ENCODE peak calls at places on chromosome 1, in five cellular contexts. P is H9, O is coronary artery, W is left ventricle myocardium inferior, I is heart right ventricle. A is an unnamed sample.

GRCh38 chr1:9284061-9284460 is 8.6 kb upstream of the SPSB1 start:
- DNase-seq in P (no peak), O (no peak), W (no peak), I (no peak), A (no peak)

GRCh38 chr1:216902669-216903388 is 179.6 kb upstream of the ESRRG start:
- DNase-seq in P (no peak), O (no peak), W (no peak), I (no peak), A (no peak)

GRCh38 chr1:72064301-72064700 is 218.0 kb downstream of the NEGR1 start:
- DNase-seq in P (no peak), O (no peak), W (no peak), I (no peak), A (no peak)

GRCh38 chr1:223339861-223340260 is 24.1 kb downstream of the SUSD4 start:
- DNase-seq in P (no peak), O (no peak), W (no peak), I (no peak), A (no peak)

GRCh38 chr1:173853074-173853473 is 14.7 kb downstream of the GAS5 start:
- DNase-seq in P (peak), O (no peak), W (no peak), I (peak), A (no peak)

GRCh38 chr1:39949891-39950290 is 5.1 kb upstream of the MFSD2A start:
- DNase-seq in P (no peak), O (no peak), W (no peak), I (no peak), A (no peak)

GRCh38 chr1:14782741-14783591 is 184.5 kb downstream of the KAZN start:
- DNase-seq in P (peak), O (no peak), W (no peak), I (no peak), A (no peak)

GRCh38 chr1:182995894-182996293 is 27.3 kb upstream of the LAMC1 start:
- DNase-seq in P (no peak), O (no peak), W (no peak), I (no peak), A (no peak)

GRCh38 chr1:88802950-88803349 is 88.4 kb downstream of the GTF2B start:
- DNase-seq in P (no peak), O (no peak), W (no peak), I (no peak), A (no peak)

DNA sequence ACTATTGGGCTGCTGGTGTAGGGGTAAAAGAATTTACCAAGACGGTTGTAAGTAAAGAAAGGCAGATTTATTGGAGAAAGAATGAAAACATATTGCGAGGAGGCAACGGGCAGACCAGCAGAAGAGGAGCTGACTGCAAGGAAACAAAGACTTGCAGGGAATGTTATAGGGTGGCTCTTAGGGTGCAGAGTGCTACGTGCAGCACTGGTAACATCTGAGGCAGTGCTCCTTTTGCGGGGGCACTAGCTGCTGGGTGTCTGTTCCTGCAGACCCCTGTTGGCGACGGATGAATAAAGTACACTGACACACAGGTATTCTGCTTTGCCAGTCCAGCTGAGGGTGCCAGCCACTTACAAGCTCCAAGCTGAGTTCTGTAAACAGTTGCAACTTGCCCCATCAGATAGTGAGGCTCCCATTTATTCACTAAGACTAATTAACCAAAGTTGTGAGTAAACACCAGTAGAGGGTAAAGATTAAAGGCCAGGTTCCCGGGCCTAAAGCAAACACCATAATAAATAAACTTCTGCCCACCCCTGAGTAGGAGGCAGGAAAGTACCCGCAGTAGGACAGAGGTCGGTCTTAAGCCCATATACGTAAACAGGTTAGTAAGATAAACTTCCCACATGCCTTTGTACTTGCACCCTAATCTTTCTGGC is 140.2 kb upstream of the KCNK1 start:
- DNase-seq in P (no peak), O (no peak), W (no peak), I (no peak), A (no peak)
- TF ChIP-seq CTCF in P (no peak), O (no peak), W (no peak), I (no peak), A (no peak)

GRCh38 chr1:52856026-52856425 is 13.5 kb downstream of the ZYG11A start:
- DNase-seq in P (no peak), O (no peak), W (no peak), I (no peak), A (no peak)

GRCh38 chr1:52852854-52853253 is 10.3 kb downstream of the ZYG11A start:
- DNase-seq in P (no peak), O (no peak), W (no peak), I (no peak), A (no peak)

GRCh38 chr1:52857443-52857842 is 14.9 kb downstream of the ZYG11A start:
- DNase-seq in P (no peak), O (no peak), W (no peak), I (no peak), A (no peak)

GRCh38 chr1:52850951-52851350 is 8.4 kb downstream of the ZYG11A start:
- DNase-seq in P (no peak), O (no peak), W (no peak), I (no peak), A (no peak)

DNA sequence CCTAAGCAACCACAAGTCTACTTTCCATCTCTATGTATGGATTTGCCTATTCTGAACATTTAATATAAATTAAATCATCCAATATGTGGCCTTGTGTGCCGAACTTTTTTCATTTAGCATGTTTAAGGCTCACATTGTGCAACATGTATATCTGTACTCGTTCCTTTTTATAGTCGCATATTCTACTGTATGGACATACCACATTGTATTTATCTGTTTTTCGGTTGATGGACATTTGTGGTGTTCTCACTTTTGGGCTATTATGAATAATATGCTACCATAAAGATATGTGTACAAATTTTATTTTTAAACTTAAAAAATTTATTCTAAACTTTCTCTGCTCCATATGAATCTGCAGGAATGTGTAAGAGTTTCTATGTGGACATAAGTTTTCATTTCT is 13.0 kb downstream of the ZYG11A start:
- DNase-seq in P (no peak), O (no peak), W (no peak), I (no peak), A (no peak)
- H3K27ac ChIP-seq in P (no peak), O (no peak), W (no peak), I (no peak), A (no peak)

GRCh38 chr1:21490774-21491482 is 18.3 kb upstream of the ALPL start:
- DNase-seq in P (peak), O (no peak), W (no peak), I (no peak), A (no peak)
- TF ChIP-seq CTCF in P (peak), O (no peak), W (peak), I (peak), A (peak)

GRCh38 chr1:247210062-247210385 is 38.2 kb upstream of the ZNF124 start:
- DNase-seq in P (no peak), O (no peak), W (no peak), I (no peak), A (no peak)

GRCh38 chr1:247211339-247211738 is 39.5 kb upstream of the ZNF124 start:
- DNase-seq in P (no peak), O (no peak), W (no peak), I (no peak), A (no peak)

GRCh38 chr1:247210386-247211117 is 38.7 kb upstream of the ZNF124 start:
- DNase-seq in P (peak), O (peak), W (peak), I (peak), A (peak)

GRCh38 chr1:247212914-247213617 is 41.2 kb upstream of the ZNF124 start:
- DNase-seq in P (no peak), O (no peak), W (no peak), I (no peak), A (no peak)

DNA sequence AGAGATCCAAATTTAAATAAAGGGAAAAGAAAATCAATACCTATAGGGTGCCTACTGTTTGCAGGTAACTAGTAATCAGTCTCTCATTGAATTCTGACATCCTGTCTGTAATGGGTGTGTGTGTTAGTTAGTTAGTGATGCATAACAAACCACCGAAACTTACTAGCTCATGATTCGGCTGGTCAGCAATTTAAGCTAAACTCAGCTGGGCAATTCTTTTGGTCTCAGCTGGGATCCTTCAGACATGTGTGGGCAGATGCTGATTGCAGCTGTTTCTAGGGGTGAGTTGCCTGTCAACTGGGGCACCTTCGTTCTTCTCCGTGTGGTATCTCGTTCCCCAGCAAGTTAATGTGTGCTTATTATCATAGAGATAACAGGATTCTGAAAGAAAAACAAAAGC is 40.2 kb upstream of the ZNF124 start:
- DNase-seq in P (no peak), O (no peak), W (no peak), I (no peak), A (no peak)
- H3K27ac ChIP-seq in P (no peak), O (no peak), W (no peak), I (no peak), A (no peak)

GRCh38 chr1:184696403-184696802 is 58.3 kb downstream of the EDEM3 start:
- DNase-seq in P (no peak), O (no peak), W (no peak), I (no peak), A (no peak)

GRCh38 chr1:184695023-184695422 is 59.6 kb downstream of the EDEM3 start:
- DNase-seq in P (no peak), O (no peak), W (no peak), I (no peak), A (no peak)

GRCh38 chr1:184686540-184686939 is 68.1 kb downstream of the EDEM3 start:
- DNase-seq in P (no peak), O (no peak), W (no peak), I (peak), A (no peak)

GRCh38 chr1:184693011-184693410 is 61.6 kb downstream of the EDEM3 start:
- DNase-seq in P (no peak), O (no peak), W (no peak), I (no peak), A (no peak)

DNA sequence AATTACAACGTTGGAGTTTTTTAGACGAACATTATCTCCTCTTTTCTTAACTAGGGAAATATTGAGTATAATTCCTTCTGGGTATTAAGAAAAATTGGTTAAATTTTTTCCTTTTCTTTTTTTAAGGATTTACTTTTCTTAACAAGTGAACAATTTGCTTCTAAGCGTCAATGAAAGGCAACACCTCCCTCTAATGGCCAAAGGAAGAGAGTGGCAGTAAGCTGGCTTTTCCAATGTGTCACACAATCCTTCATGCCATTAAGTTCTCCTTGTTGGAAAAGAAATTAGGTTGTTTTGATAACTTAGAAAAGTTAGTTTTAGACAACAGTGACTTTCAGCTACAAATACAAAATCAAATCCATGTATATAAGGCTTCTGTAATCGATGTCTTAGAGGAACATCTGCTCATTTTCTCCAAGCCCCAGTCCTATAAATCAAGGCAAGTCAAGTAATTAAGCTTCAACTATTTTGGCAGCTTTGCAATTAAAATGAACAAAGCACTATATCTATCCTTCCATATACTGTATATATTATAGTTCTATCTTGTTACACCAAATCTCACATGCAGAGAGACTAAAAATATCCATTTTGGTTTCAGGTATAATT is 62.8 kb downstream of the EDEM3 start:
- DNase-seq in P (no peak), O (no peak), W (no peak), I (no peak), A (no peak)
- TF ChIP-seq CTCF in P (peak), O (peak), W (peak), I (peak), A (peak)

GRCh38 chr1:118479351-118479750 is 294.3 kb upstream of the SPAG17 start:
- DNase-seq in P (no peak), O (no peak), W (no peak), I (no peak), A (no peak)
- H3K27ac ChIP-seq in P (no peak), O (no peak), W (no peak), I (no peak), A (no peak)

DNA sequence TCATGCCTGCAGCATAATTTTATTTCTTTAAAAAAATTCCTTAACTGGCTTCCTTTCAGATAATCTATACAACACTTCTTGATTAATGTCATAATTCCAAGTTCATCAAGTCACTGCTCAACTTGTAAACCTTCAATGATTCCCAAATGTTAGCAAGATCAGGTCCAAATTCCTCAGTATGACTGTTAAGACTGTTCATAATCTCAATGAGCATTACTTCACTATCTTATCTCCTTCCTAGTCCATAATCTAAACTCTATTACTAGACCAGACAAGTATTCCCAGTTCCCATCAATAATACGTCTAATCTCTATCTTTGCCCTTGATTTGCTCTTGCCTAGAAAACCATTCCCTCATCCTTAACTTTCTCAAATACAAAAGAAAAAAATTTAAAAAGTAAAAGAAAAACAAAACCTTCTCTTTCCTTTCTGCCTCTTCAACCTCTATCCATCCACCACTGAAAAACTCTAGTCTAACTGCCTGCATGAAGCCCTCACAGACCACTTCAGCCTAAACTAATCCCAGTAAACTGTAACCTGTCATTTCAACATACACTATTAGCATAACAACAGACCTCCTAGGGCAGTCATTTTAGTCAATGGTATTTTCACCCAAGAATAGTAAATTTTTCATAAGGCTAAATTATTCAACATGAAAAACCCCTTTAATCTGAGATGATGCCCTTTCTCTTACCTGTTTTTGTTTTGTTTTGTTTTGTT is 15.5 kb downstream of the LUZP1 start:
- DNase-seq in P (no peak), O (no peak), W (no peak), I (no peak), A (no peak)
- TF ChIP-seq CTCF in P (no peak), O (no peak), W (no peak), I (no peak), A (no peak)

GRCh38 chr1:226457307-226457712 is 49.4 kb upstream of the PARP1 start:
- DNase-seq in P (peak), O (no peak), W (no peak), I (no peak), A (no peak)

GRCh38 chr1:226452981-226453380 is 45.1 kb upstream of the PARP1 start:
- DNase-seq in P (no peak), O (no peak), W (no peak), I (no peak), A (no peak)

DNA sequence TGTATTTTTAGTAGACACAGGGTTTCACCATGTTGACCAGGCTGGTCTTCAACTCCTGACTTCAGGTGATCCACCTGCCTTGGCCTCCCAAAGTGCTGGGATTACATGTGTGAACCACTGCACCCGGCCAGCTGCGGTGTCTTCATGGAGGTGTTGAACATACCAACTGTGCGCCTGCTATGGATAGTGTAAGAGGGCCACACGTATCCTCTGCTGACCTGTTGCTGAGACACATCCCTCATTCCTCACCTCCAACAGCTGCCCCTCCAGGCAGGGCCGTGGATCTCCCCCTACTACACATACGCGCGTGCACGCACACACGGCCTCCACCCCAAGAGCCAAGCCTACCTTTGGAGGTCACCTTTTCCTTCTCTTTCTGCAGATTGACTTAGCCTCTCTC is 48.0 kb upstream of the PARP1 start:
- DNase-seq in P (no peak), O (no peak), W (no peak), I (no peak), A (no peak)
- H3K27ac ChIP-seq in P (no peak), O (no peak), W (no peak), I (no peak), A (no peak)